ENCODE peak calls at places on chromosomes 1 and 21, in eight cellular contexts. One of them, this sample, is unnamed.

GRCh38 chr1:168512864-168513595 is 30.8 kb downstream of the XCL2 start:
- DNase-seq in OCI-LY7: no peak
- DNase-seq in cardiac muscle cell: no peak
- DNase-seq in brain microvascular endothelial cell: no peak
- DNase-seq in foreskin fibroblast: no peak
- DNase-seq in AG04449: no peak
- DNase-seq in astrocyte of the spinal cord: no peak
- DNase-seq in IMR-90: no peak
- DNase-seq in this sample: no peak

GRCh38 chr21:30209571-30209970 is 6.3 kb downstream of the CLDN8 start:
- DNase-seq in IMR-90: no peak
- DNase-seq in foreskin fibroblast: no peak
- DNase-seq in OCI-LY7: no peak
- DNase-seq in cardiac muscle cell: peak
- DNase-seq in brain microvascular endothelial cell: no peak
- DNase-seq in AG04449: no peak
- DNase-seq in astrocyte of the spinal cord: no peak
- DNase-seq in this sample: no peak

GRCh38 chr21:29290245-29290644 is 8.5 kb upstream of the BACH1 start:
- DNase-seq in AG04449: no peak
- DNase-seq in IMR-90: no peak
- DNase-seq in OCI-LY7: no peak
- DNase-seq in cardiac muscle cell: no peak
- DNase-seq in foreskin fibroblast: no peak
- DNase-seq in brain microvascular endothelial cell: no peak
- DNase-seq in astrocyte of the spinal cord: no peak
- DNase-seq in this sample: no peak

GRCh38 chr21:36211660-36212512 is 55.3 kb downstream of the DOP1B start:
- DNase-seq in brain microvascular endothelial cell: peak
- DNase-seq in AG04449: peak
- DNase-seq in OCI-LY7: no peak
- DNase-seq in foreskin fibroblast: peak
- DNase-seq in IMR-90: peak
- DNase-seq in astrocyte of the spinal cord: peak
- DNase-seq in cardiac muscle cell: peak
- DNase-seq in this sample: no peak

GRCh38 chr1:229896306-229896705 is 170.7 kb upstream of the GALNT2 start:
- DNase-seq in brain microvascular endothelial cell: no peak
- DNase-seq in astrocyte of the spinal cord: no peak
- DNase-seq in cardiac muscle cell: no peak
- DNase-seq in AG04449: no peak
- DNase-seq in IMR-90: no peak
- DNase-seq in OCI-LY7: no peak
- DNase-seq in foreskin fibroblast: no peak
- DNase-seq in this sample: no peak

GRCh38 chr21:45826733-45827692 is 154.6 kb upstream of the COL6A1 start:
- DNase-seq in AG04449: no peak
- DNase-seq in astrocyte of the spinal cord: no peak
- DNase-seq in OCI-LY7: no peak
- DNase-seq in IMR-90: no peak
- DNase-seq in cardiac muscle cell: no peak
- DNase-seq in brain microvascular endothelial cell: no peak
- DNase-seq in foreskin fibroblast: no peak
- DNase-seq in this sample: no peak

GRCh38 chr1:206470692-206471414 is 577 bp downstream of the IKBKE start:
- DNase-seq in cardiac muscle cell: peak
- DNase-seq in brain microvascular endothelial cell: peak
- DNase-seq in OCI-LY7: peak
- DNase-seq in foreskin fibroblast: peak
- DNase-seq in astrocyte of the spinal cord: peak
- DNase-seq in IMR-90: peak
- DNase-seq in AG04449: no peak
- DNase-seq in this sample: no peak

GRCh38 chr1:204113900-204114299 is 37.9 kb downstream of the ETNK2 start:
- DNase-seq in astrocyte of the spinal cord: no peak
- DNase-seq in AG04449: no peak
- DNase-seq in OCI-LY7: no peak
- DNase-seq in foreskin fibroblast: no peak
- DNase-seq in cardiac muscle cell: no peak
- DNase-seq in IMR-90: peak
- DNase-seq in brain microvascular endothelial cell: no peak
- DNase-seq in this sample: no peak

GRCh38 chr1:182299728-182300581 is 91.6 kb downstream of the GLUL start:
- DNase-seq in foreskin fibroblast: no peak
- DNase-seq in brain microvascular endothelial cell: no peak
- DNase-seq in AG04449: no peak
- DNase-seq in astrocyte of the spinal cord: peak
- DNase-seq in IMR-90: no peak
- DNase-seq in cardiac muscle cell: peak
- DNase-seq in OCI-LY7: no peak
- DNase-seq in this sample: no peak

GRCh38 chr1:31803610-31804009 is 12.2 kb downstream of the SPOCD1 start:
- DNase-seq in cardiac muscle cell: no peak
- DNase-seq in brain microvascular endothelial cell: no peak
- DNase-seq in astrocyte of the spinal cord: no peak
- DNase-seq in IMR-90: no peak
- DNase-seq in foreskin fibroblast: no peak
- DNase-seq in OCI-LY7: no peak
- DNase-seq in AG04449: no peak
- DNase-seq in this sample: no peak

GRCh38 chr1:31809698-31810097 is 6.1 kb downstream of the SPOCD1 start:
- DNase-seq in cardiac muscle cell: no peak
- DNase-seq in astrocyte of the spinal cord: no peak
- DNase-seq in foreskin fibroblast: no peak
- DNase-seq in AG04449: no peak
- DNase-seq in IMR-90: no peak
- DNase-seq in OCI-LY7: no peak
- DNase-seq in brain microvascular endothelial cell: no peak
- DNase-seq in this sample: no peak

GRCh38 chr1:31805318-31805717 is 10.5 kb downstream of the SPOCD1 start:
- DNase-seq in foreskin fibroblast: no peak
- DNase-seq in cardiac muscle cell: no peak
- DNase-seq in brain microvascular endothelial cell: no peak
- DNase-seq in OCI-LY7: no peak
- DNase-seq in astrocyte of the spinal cord: no peak
- DNase-seq in IMR-90: no peak
- DNase-seq in AG04449: no peak
- DNase-seq in this sample: no peak

GRCh38 chr1:31804098-31804497 is 11.7 kb downstream of the SPOCD1 start:
- DNase-seq in OCI-LY7: no peak
- DNase-seq in cardiac muscle cell: no peak
- DNase-seq in AG04449: no peak
- DNase-seq in IMR-90: no peak
- DNase-seq in brain microvascular endothelial cell: no peak
- DNase-seq in foreskin fibroblast: no peak
- DNase-seq in astrocyte of the spinal cord: no peak
- DNase-seq in this sample: no peak

DNA sequence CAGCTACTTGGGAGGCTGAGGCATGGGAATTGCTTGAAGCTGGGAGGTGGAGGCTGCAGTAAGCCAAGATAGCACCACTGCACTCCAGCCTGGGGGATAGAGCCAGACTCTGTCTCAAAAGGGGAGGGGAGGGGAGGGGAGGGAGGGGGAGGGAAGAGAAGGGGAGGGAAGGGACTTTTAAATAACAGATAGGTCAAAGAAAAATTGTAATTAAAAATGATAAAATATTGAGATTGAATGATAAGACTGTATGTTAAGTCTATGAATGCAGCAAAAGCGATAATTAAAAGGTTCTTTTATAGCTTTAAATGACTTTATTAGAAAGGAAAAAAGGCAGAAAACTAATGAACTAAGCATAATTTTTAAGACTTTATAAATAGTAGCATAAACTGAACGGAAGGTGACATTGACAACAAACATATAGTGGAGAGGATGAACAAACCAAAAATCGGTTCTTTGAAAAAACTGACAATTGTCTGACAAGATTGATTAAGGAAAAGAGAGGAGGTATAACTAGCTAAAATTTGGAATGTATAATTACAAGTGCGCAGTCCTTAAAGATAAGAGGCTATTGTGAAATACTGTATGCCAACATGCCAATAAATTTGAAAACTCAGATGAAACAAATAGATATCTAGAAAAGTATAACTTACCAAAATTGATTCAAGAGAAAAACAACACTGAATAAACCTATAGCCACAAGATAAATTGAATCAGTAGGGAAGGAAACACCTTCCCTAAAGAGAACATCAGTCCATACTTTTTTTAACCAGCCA is 8.4 kb downstream of the SPOCD1 start:
- DNase-seq in foreskin fibroblast: no peak
- DNase-seq in astrocyte of the spinal cord: no peak
- DNase-seq in IMR-90: no peak
- DNase-seq in AG04449: no peak
- DNase-seq in OCI-LY7: no peak
- DNase-seq in cardiac muscle cell: no peak
- DNase-seq in brain microvascular endothelial cell: no peak
- DNase-seq in this sample: no peak
- TF ChIP-seq CTCF in foreskin fibroblast: no peak
- TF ChIP-seq CTCF in astrocyte of the spinal cord: no peak
- TF ChIP-seq CTCF in IMR-90: no peak
- TF ChIP-seq CTCF in AG04449: no peak
- TF ChIP-seq CTCF in OCI-LY7: no peak
- TF ChIP-seq CTCF in cardiac muscle cell: no peak
- TF ChIP-seq CTCF in brain microvascular endothelial cell: no peak
- TF ChIP-seq CTCF in this sample: no peak

GRCh38 chr1:173475564-173476196 is 1.5 kb upstream of the PRDX6 start:
- DNase-seq in cardiac muscle cell: peak
- DNase-seq in astrocyte of the spinal cord: peak
- DNase-seq in IMR-90: peak
- DNase-seq in OCI-LY7: peak
- DNase-seq in AG04449: peak
- DNase-seq in foreskin fibroblast: peak
- DNase-seq in brain microvascular endothelial cell: peak
- DNase-seq in this sample: no peak

GRCh38 chr1:173476664-173477285 is 360 bp upstream of the PRDX6 start:
- DNase-seq in AG04449: peak
- DNase-seq in cardiac muscle cell: peak
- DNase-seq in astrocyte of the spinal cord: peak
- DNase-seq in IMR-90: peak
- DNase-seq in foreskin fibroblast: peak
- DNase-seq in brain microvascular endothelial cell: peak
- DNase-seq in OCI-LY7: peak
- DNase-seq in this sample: peak

GRCh38 chr1:173476197-173476663 is 905 bp upstream of the PRDX6 start:
- DNase-seq in cardiac muscle cell: no peak
- DNase-seq in foreskin fibroblast: no peak
- DNase-seq in AG04449: no peak
- DNase-seq in IMR-90: no peak
- DNase-seq in OCI-LY7: peak
- DNase-seq in astrocyte of the spinal cord: no peak
- DNase-seq in brain microvascular endothelial cell: no peak
- DNase-seq in this sample: no peak

GRCh38 chr1:173473599-173474011 is 3.5 kb upstream of the PRDX6 start:
- DNase-seq in IMR-90: peak
- DNase-seq in cardiac muscle cell: peak
- DNase-seq in foreskin fibroblast: peak
- DNase-seq in AG04449: no peak
- DNase-seq in brain microvascular endothelial cell: peak
- DNase-seq in OCI-LY7: no peak
- DNase-seq in astrocyte of the spinal cord: peak
- DNase-seq in this sample: no peak

GRCh38 chr1:173474097-173474779 is 2.9 kb upstream of the PRDX6 start:
- DNase-seq in cardiac muscle cell: no peak
- DNase-seq in OCI-LY7: no peak
- DNase-seq in astrocyte of the spinal cord: no peak
- DNase-seq in AG04449: no peak
- DNase-seq in foreskin fibroblast: no peak
- DNase-seq in IMR-90: peak
- DNase-seq in brain microvascular endothelial cell: no peak
- DNase-seq in this sample: no peak
- H3K4me3 ChIP-seq in cardiac muscle cell: peak
- H3K4me3 ChIP-seq in OCI-LY7: no peak
- H3K4me3 ChIP-seq in astrocyte of the spinal cord: no peak
- H3K4me3 ChIP-seq in AG04449: no peak
- H3K4me3 ChIP-seq in foreskin fibroblast: no peak
- H3K4me3 ChIP-seq in IMR-90: no peak
- H3K4me3 ChIP-seq in brain microvascular endothelial cell: peak
- H3K4me3 ChIP-seq in this sample: no peak

GRCh38 chr21:42187976-42188653 is 30.8 kb upstream of the ABCG1 start:
- DNase-seq in foreskin fibroblast: no peak
- DNase-seq in cardiac muscle cell: peak
- DNase-seq in IMR-90: no peak
- DNase-seq in astrocyte of the spinal cord: peak
- DNase-seq in OCI-LY7: peak
- DNase-seq in AG04449: no peak
- DNase-seq in brain microvascular endothelial cell: no peak
- DNase-seq in this sample: peak
- TF ChIP-seq CTCF in foreskin fibroblast: no peak
- TF ChIP-seq CTCF in cardiac muscle cell: no peak
- TF ChIP-seq CTCF in IMR-90: no peak
- TF ChIP-seq CTCF in astrocyte of the spinal cord: no peak
- TF ChIP-seq CTCF in OCI-LY7: no peak
- TF ChIP-seq CTCF in AG04449: no peak
- TF ChIP-seq CTCF in brain microvascular endothelial cell: no peak
- TF ChIP-seq CTCF in this sample: no peak

GRCh38 chr1:23567996-23568607 is 8.8 kb upstream of the ID3 start:
- DNase-seq in cardiac muscle cell: no peak
- DNase-seq in IMR-90: no peak
- DNase-seq in foreskin fibroblast: no peak
- DNase-seq in astrocyte of the spinal cord: no peak
- DNase-seq in OCI-LY7: no peak
- DNase-seq in AG04449: no peak
- DNase-seq in brain microvascular endothelial cell: no peak
- DNase-seq in this sample: no peak

GRCh38 chr1:23568608-23569383 is 9.5 kb upstream of the ID3 start:
- DNase-seq in cardiac muscle cell: no peak
- DNase-seq in foreskin fibroblast: no peak
- DNase-seq in IMR-90: no peak
- DNase-seq in brain microvascular endothelial cell: no peak
- DNase-seq in OCI-LY7: no peak
- DNase-seq in AG04449: no peak
- DNase-seq in astrocyte of the spinal cord: no peak
- DNase-seq in this sample: no peak

GRCh38 chr1:23563755-23564374 is 4.6 kb upstream of the ID3 start:
- DNase-seq in cardiac muscle cell: no peak
- DNase-seq in foreskin fibroblast: no peak
- DNase-seq in OCI-LY7: no peak
- DNase-seq in astrocyte of the spinal cord: no peak
- DNase-seq in brain microvascular endothelial cell: no peak
- DNase-seq in AG04449: no peak
- DNase-seq in IMR-90: no peak
- DNase-seq in this sample: no peak

GRCh38 chr1:23567629-23567995 is 8.3 kb upstream of the ID3 start:
- DNase-seq in brain microvascular endothelial cell: no peak
- DNase-seq in cardiac muscle cell: no peak
- DNase-seq in foreskin fibroblast: no peak
- DNase-seq in OCI-LY7: no peak
- DNase-seq in IMR-90: no peak
- DNase-seq in astrocyte of the spinal cord: no peak
- DNase-seq in AG04449: no peak
- DNase-seq in this sample: no peak

DNA sequence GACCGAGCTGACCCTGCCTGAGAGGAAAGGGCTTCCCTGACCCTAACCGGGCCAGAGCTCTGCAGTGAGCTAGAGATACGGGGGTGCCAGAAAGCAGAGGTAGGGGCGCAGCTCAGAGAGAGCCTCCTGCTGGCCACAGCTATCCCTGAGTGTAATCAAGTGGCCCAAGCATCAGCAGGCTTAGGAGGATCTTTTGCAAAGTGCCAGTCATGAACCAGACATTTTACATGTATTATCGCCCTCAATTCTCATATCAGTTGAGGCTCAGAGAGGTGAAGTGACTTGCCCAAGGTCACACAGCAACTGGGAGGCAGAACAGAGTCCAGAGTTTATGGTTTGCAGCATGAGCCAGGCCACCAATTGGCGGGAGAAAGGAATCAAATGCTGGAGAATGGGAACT is 7.0 kb upstream of the ID3 start:
- DNase-seq in AG04449: no peak
- DNase-seq in astrocyte of the spinal cord: no peak
- DNase-seq in OCI-LY7: no peak
- DNase-seq in cardiac muscle cell: no peak
- DNase-seq in brain microvascular endothelial cell: no peak
- DNase-seq in foreskin fibroblast: no peak
- DNase-seq in IMR-90: no peak
- DNase-seq in this sample: no peak
- H3K4me3 ChIP-seq in AG04449: no peak
- H3K4me3 ChIP-seq in astrocyte of the spinal cord: no peak
- H3K4me3 ChIP-seq in OCI-LY7: no peak
- H3K4me3 ChIP-seq in cardiac muscle cell: no peak
- H3K4me3 ChIP-seq in brain microvascular endothelial cell: no peak
- H3K4me3 ChIP-seq in foreskin fibroblast: no peak
- H3K4me3 ChIP-seq in IMR-90: no peak
- H3K4me3 ChIP-seq in this sample: no peak

This sample was measured in GM06990.